ENCODE peak calls at places on chromosomes 3 and 15, in four cellular contexts. One of them, this sample, is unnamed.

GRCh38 chr15:38547255-38547997 is 17.2 kb downstream of the RASGRP1 start:
- DNase-seq in HTR-8/SVneo: no peak
- DNase-seq in T-helper 2 cell: no peak
- DNase-seq in naive thymus-derived CD8-positive, alpha-beta T cell: no peak
- DNase-seq in this sample: peak

GRCh38 chr15:36428102-36428845 is 151.2 kb upstream of the CDIN1 start:
- DNase-seq in HTR-8/SVneo: peak
- DNase-seq in T-helper 2 cell: no peak
- DNase-seq in naive thymus-derived CD8-positive, alpha-beta T cell: no peak
- DNase-seq in this sample: peak

GRCh38 chr3:85571835-85572234 is 613.0 kb downstream of the CADM2 start:
- DNase-seq in HTR-8/SVneo: no peak
- DNase-seq in T-helper 2 cell: no peak
- DNase-seq in naive thymus-derived CD8-positive, alpha-beta T cell: no peak
- DNase-seq in this sample: peak

GRCh38 chr3:40207796-40208195 is 101.7 kb upstream of the EIF1B start:
- DNase-seq in HTR-8/SVneo: no peak
- DNase-seq in T-helper 2 cell: no peak
- DNase-seq in naive thymus-derived CD8-positive, alpha-beta T cell: no peak
- DNase-seq in this sample: peak

GRCh38 chr3:58434990-58435389 is 1.4 kb upstream of the PDHB start:
- DNase-seq in HTR-8/SVneo: peak
- DNase-seq in T-helper 2 cell: no peak
- DNase-seq in naive thymus-derived CD8-positive, alpha-beta T cell: no peak
- DNase-seq in this sample: peak

GRCh38 chr3:177597325-177598109 is 400.2 kb upstream of the TBL1XR1 start:
- DNase-seq in HTR-8/SVneo: no peak
- DNase-seq in T-helper 2 cell: no peak
- DNase-seq in naive thymus-derived CD8-positive, alpha-beta T cell: peak
- DNase-seq in this sample: peak

GRCh38 chr3:22231061-22231460 is 480.1 kb upstream of the ZNF385D start:
- DNase-seq in HTR-8/SVneo: no peak
- DNase-seq in T-helper 2 cell: no peak
- DNase-seq in naive thymus-derived CD8-positive, alpha-beta T cell: no peak
- DNase-seq in this sample: peak

GRCh38 chr15:32956006-32956405 is 238.2 kb downstream of the GREM1 start:
- DNase-seq in HTR-8/SVneo: peak
- DNase-seq in T-helper 2 cell: no peak
- DNase-seq in naive thymus-derived CD8-positive, alpha-beta T cell: no peak
- DNase-seq in this sample: peak

GRCh38 chr3:40615916-40616315 is 91.2 kb downstream of the ZNF621 start:
- DNase-seq in HTR-8/SVneo: no peak
- DNase-seq in T-helper 2 cell: no peak
- DNase-seq in naive thymus-derived CD8-positive, alpha-beta T cell: no peak
- DNase-seq in this sample: no peak

GRCh38 chr15:66027268-66027806 is 158.0 kb downstream of the RAB11A start:
- DNase-seq in HTR-8/SVneo: no peak
- DNase-seq in T-helper 2 cell: no peak
- DNase-seq in naive thymus-derived CD8-positive, alpha-beta T cell: no peak
- DNase-seq in this sample: peak

GRCh38 chr3:129625071-129625874 is 18.8 kb upstream of the PLXND1 start:
- DNase-seq in HTR-8/SVneo: no peak
- DNase-seq in T-helper 2 cell: no peak
- DNase-seq in naive thymus-derived CD8-positive, alpha-beta T cell: no peak
- DNase-seq in this sample: no peak

GRCh38 chr15:68791431-68792283 is 29.0 kb downstream of the ANP32A start:
- DNase-seq in HTR-8/SVneo: no peak
- DNase-seq in T-helper 2 cell: no peak
- DNase-seq in naive thymus-derived CD8-positive, alpha-beta T cell: peak
- DNase-seq in this sample: no peak

GRCh38 chr3:187747506-187747905 is 2.2 kb upstream of the BCL6 start:
- DNase-seq in HTR-8/SVneo: no peak
- DNase-seq in T-helper 2 cell: no peak
- DNase-seq in naive thymus-derived CD8-positive, alpha-beta T cell: no peak
- DNase-seq in this sample: no peak

GRCh38 chr15:49501586-49501985 is 78.5 kb downstream of the FGF7 start:
- DNase-seq in HTR-8/SVneo: no peak
- DNase-seq in T-helper 2 cell: no peak
- DNase-seq in naive thymus-derived CD8-positive, alpha-beta T cell: no peak
- DNase-seq in this sample: no peak

GRCh38 chr3:185363662-185364203 is 797 bp downstream of the MAP3K13 start:
- DNase-seq in HTR-8/SVneo: no peak
- DNase-seq in T-helper 2 cell: no peak
- DNase-seq in naive thymus-derived CD8-positive, alpha-beta T cell: no peak
- DNase-seq in this sample: no peak

GRCh38 chr3:127691974-127692373 is 19.2 kb downstream of the ABTB1 start:
- DNase-seq in HTR-8/SVneo: no peak
- DNase-seq in T-helper 2 cell: no peak
- DNase-seq in naive thymus-derived CD8-positive, alpha-beta T cell: no peak
- DNase-seq in this sample: no peak